ENCODE peak calls at places on chromosomes 1 and 21, in eight cellular contexts. M, A, X, O, D, W, Z and U are unnamed samples. For H3K4me1, the result is how much of the 10 kb centered on the place peaks cover.

GRCh38 chr1:231853588-231854207 is 227.1 kb downstream of the DISC1 start:
- DNase-seq in W (no peak), D (no peak), O (no peak), Z (peak), A (peak), M (no peak), X (peak), U (no peak)

GRCh38 chr1:37146071-37146470 is 111.8 kb upstream of the GRIK3 start:
- DNase-seq in D (no peak), M (no peak), O (no peak), W (no peak), A (no peak), X (no peak), Z (no peak), U (no peak)

GRCh38 chr1:213657879-213658278 is 329.9 kb upstream of the PROX1 start:
- DNase-seq in O (no peak), Z (no peak), A (no peak), D (no peak), M (no peak), X (no peak), W (no peak), U (no peak)

GRCh38 chr21:41509733-41510132 is 1.8 kb upstream of the TMPRSS2 start:
- DNase-seq in O (no peak), W (no peak), D (no peak), X (no peak), M (no peak), A (no peak), Z (no peak), U (no peak)

GRCh38 chr1:65209005-65209885 is 61.2 kb downstream of the AK4 start:
- DNase-seq in A (no peak), M (no peak), Z (no peak), X (no peak), O (peak), W (no peak), D (peak), U (no peak)

GRCh38 chr1:226646026-226646869 is 92.8 kb downstream of the ITPKB start:
- DNase-seq in X (no peak), O (peak), D (no peak), M (peak), W (peak), Z (no peak), A (peak), U (peak)

GRCh38 chr1:235074335-235075120 is 54.1 kb downstream of the TOMM20 start:
- DNase-seq in W (peak), D (peak), Z (peak), A (peak), O (peak), X (no peak), M (peak), U (peak)

GRCh38 chr1:8536521-8536920 is 218.6 kb downstream of the SLC45A1 start:
- DNase-seq in M (no peak), D (no peak), X (no peak), Z (no peak), W (no peak), A (no peak), O (no peak), U (no peak)

GRCh38 chr1:10489291-10490055 is 14.7 kb downstream of the PEX14 start:
- DNase-seq in M (no peak), O (no peak), X (no peak), W (no peak), Z (no peak), A (no peak), D (no peak), U (peak)

GRCh38 chr21:28801906-28802305 is 190.8 kb downstream of the LTN1 start:
- DNase-seq in W (no peak), O (no peak), M (no peak), Z (no peak), X (no peak), A (no peak), D (no peak), U (no peak)

GRCh38 chr1:114756949-114757454 is 782 bp downstream of the CSDE1 start:
- DNase-seq in A (peak), M (peak), W (peak), O (peak), Z (peak), X (peak), D (peak), U (peak)

GRCh38 chr1:114755006-114755936 is 2.5 kb downstream of the CSDE1 start:
- DNase-seq in A (no peak), D (no peak), X (no peak), O (peak), Z (no peak), M (no peak), W (no peak), U (no peak)

GRCh38 chr1:114757455-114758250 is at the start of gene CSDE1:
- DNase-seq in A (peak), X (peak), W (peak), O (peak), D (peak), M (peak), Z (peak), U (peak)

GRCh38 chr1:114758251-114758832 is 558 bp upstream of the CSDE1 start:
- DNase-seq in A (no peak), Z (no peak), W (no peak), X (no peak), M (no peak), O (peak), D (no peak), U (no peak)

DNA sequence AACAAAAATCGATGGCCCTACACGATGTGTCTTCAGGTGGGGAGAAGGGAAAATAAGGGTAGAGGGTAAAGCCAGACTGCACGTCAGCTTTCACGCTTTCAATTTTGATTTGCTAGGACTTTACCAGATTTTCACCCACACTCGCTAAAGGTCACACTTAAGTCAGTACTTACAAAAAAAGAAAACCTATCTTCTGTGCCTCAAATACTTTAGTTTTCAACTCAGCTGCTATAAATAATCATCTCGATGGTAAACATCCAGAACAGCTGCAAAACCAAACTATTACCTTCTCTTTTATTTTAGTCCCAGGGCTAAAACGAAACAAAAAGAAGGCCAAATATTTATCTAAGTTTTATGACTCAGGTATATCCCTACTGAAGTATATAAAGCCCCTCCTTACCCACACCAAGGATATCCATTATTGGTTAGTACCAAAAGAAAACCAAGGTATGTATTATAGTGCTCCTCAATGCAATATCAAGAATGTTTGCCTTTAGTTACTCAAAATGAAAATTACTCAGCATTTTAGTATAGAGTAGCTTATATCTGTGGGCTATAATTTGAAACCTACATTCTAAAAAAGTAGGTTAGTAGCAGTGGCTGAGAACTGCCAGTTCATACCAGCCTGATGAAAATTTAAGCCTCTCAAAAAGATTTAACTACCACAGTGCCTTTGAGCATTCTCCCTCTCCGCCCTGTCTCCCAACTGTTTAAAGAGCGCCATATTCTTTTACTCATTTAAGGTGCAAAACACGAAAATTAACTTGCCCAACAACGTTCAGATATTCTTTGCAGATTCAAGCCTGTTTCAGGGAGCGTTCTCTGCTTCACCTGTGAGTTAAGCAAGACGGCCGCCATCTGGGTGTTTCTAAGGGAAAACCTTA is 1.5 kb downstream of the CSDE1 start:
- DNase-seq in W (no peak), A (no peak), D (no peak), X (no peak), Z (no peak), O (peak), M (no peak), U (no peak)
- H3K27ac ChIP-seq in W (peak), A (peak), D (peak), X (no peak), Z (peak), O (peak), M (peak), U (peak)

GRCh38 chr1:14929547-14930223 is 223.9 kb upstream of the TMEM51 start:
- DNase-seq in O (peak), A (no peak), X (peak), Z (no peak), W (no peak), D (peak), M (no peak), U (no peak)

GRCh38 chr1:14926818-14927555 is 226.6 kb upstream of the TMEM51 start:
- DNase-seq in X (no peak), A (no peak), O (no peak), W (no peak), D (no peak), Z (no peak), M (no peak), U (no peak)

GRCh38 chr1:14928886-14929546 is 224.5 kb upstream of the TMEM51 start:
- DNase-seq in A (no peak), O (peak), M (no peak), Z (no peak), W (no peak), X (no peak), D (no peak), U (no peak)

GRCh38 chr1:14930224-14930965 is 223.2 kb upstream of the TMEM51 start:
- DNase-seq in W (no peak), O (no peak), Z (no peak), A (no peak), X (peak), M (no peak), D (no peak), U (no peak)

DNA sequence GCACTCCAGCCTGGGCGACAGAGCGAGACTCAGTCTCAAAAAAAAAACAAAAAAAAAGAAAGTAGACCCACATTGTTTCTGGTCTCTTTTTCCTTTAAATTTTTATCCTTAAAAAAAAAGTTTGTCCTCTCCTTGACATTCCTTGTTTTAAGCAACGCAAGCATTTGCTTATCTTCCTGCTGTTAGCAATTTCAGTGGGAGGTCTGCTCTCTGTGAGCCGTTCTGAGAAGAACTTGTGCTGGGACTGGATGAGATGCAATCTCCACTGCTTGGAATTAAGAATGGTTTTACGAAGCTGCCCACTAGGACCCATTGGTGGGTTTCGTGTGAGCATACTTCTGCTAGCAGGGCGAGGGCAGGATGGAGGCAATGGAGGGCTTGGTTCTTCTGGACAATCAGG is 225.1 kb upstream of the TMEM51 start:
- DNase-seq in Z (no peak), A (no peak), D (no peak), M (no peak), X (no peak), W (no peak), O (no peak), U (no peak)
- H3K4me1 ChIP-seq in Z (under half), A (under half), D (under half), M (under half), X (under half), W (under half), O (under half), U (under half)

GRCh38 chr1:27961646-27962221 is 2.0 kb downstream of the XKR8 start:
- DNase-seq in W (no peak), O (no peak), M (no peak), Z (no peak), A (no peak), X (no peak), D (no peak), U (no peak)
- H3K4me3 ChIP-seq in W (peak), O (peak), M (no peak), Z (no peak), A (no peak), X (no peak), D (no peak), U (no peak)

DNA sequence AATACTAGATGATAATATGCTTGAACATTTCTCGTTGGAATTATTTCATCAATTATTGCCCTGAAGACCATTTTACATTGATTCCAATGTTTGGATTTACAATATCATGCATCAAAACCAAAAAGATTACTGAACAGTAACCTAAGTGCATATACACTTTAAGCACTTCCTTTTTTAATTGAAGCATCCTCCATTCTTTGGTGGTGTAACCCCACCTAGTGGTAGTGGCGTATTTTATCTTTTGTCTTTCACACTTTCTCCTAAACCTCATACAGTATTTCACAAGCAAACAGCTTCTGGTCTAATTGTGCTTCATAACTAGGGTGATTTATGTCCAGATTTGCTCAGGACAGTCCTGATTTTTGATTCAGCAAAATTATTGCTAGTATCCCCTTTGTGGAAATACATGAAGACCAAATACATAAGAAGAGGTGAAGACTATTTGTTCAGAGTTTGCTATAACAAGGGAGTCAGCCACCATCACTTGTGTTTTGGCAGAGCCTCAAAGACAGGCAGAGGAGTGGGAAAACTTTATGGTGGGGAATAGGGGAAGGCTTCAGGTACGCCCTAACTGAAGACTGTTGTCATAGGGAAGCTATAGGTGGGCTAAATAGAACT is 3.4 kb upstream of the NVL start:
- DNase-seq in A (no peak), W (no peak), Z (no peak), O (peak), X (no peak), M (no peak), D (no peak), U (no peak)
- H3K27ac ChIP-seq in A (no peak), W (no peak), Z (no peak), O (peak), X (no peak), M (no peak), D (no peak), U (no peak)

GRCh38 chr1:76294470-76295194 is 220.1 kb downstream of the ST6GALNAC3 start:
- DNase-seq in O (no peak), M (no peak), A (no peak), X (no peak), W (no peak), Z (no peak), D (no peak), U (no peak)
- H3K4me1 ChIP-seq in O (under half), M (under half), A (under half), X (under half), W (under half), Z (under half), D (under half), U (under half)